ENCODE peak calls at places on chromosomes 6 and 20, in seven cellular contexts. C is activated CD8-positive, alpha-beta memory T cell treated with anti-CD3 and anti-CD28 coated beads, Interleukin-2, amount 10 ng/mL, durations not matched to agents 7 days and 5 days; A is naive thymus-derived CD4-positive, alpha-beta T cell; E is Right ventricle myocardium inferior; W is MM.1S; M is activated naive CD8-positive, alpha-beta T cell treated with anti-CD3 and anti-CD28 coated beads, Interleukin-2, amount 50 U/mL, for 16 hours; S is pancreas. L is an unnamed sample.

GRCh38 chr20:8244637-8245036 is 112.6 kb downstream of the PLCB1 start:
- DNase-seq in C (no peak), A (no peak), E (no peak), W (no peak), M (no peak), S (no peak), L (no peak)

GRCh38 chr6:132231121-132231520 is 170.2 kb downstream of the MOXD1 start:
- DNase-seq in C (no peak), A (no peak), E (no peak), W (no peak), M (no peak), S (no peak), L (no peak)

GRCh38 chr6:18388942-18389341 is 1.8 kb downstream of the RNF144B start:
- DNase-seq in C (no peak), A (no peak), E (no peak), W (no peak), M (no peak), S (no peak), L (no peak)

GRCh38 chr6:161233986-161234620 is 39.8 kb downstream of the AGPAT4 start:
- DNase-seq in C (no peak), A (no peak), E (no peak), W (no peak), M (no peak), S (no peak), L (no peak)

GRCh38 chr6:134519456-134519855 is 201.5 kb upstream of the SGK1 start:
- DNase-seq in C (peak; percentile 68), A (no peak), E (peak; percentile 79), W (no peak), M (no peak), S (no peak), L (peak; percentile 28)

GRCh38 chr20:39825950-39826349 is 863.1 kb downstream of the MAFB start:
- DNase-seq in C (peak; percentile 41), A (no peak), E (no peak), W (no peak), M (no peak), S (no peak), L (no peak)

GRCh38 chr6:148840256-148840655 is 93.4 kb downstream of the UST start:
- DNase-seq in C (no peak), A (no peak), E (no peak), W (no peak), M (no peak), S (no peak), L (no peak)

GRCh38 chr6:83215131-83216047 is 22.2 kb downstream of the RWDD2A start:
- DNase-seq in C (peak; percentile 78), A (peak; percentile 8), E (no peak), W (peak; percentile 67), M (no peak), S (no peak), L (peak; percentile 85)

GRCh38 chr6:45714795-45715507 is 300.7 kb downstream of the CLIC5 start:
- DNase-seq in C (peak; percentile 71), A (no peak), E (no peak), W (peak; percentile 86), M (no peak), S (no peak), L (peak; percentile 73)

GRCh38 chr20:32536861-32537656 is 48.1 kb downstream of the NOL4L start:
- DNase-seq in C (peak; percentile 89), A (peak; percentile 48), E (peak; percentile 73), W (peak; percentile 82), M (no peak), S (peak; percentile 91), L (peak; percentile 54)

GRCh38 chr20:41649489-41649888 is 31.3 kb upstream of the CHD6 start:
- DNase-seq in C (no peak), A (no peak), E (no peak), W (peak; percentile 70), M (no peak), S (no peak), L (peak; percentile 36)

GRCh38 chr20:64161595-64162238 is 2.5 kb upstream of the MYT1 start:
- DNase-seq in C (peak; percentile 52), A (no peak), E (peak; percentile 68), W (no peak), M (no peak), S (peak; percentile 71), L (no peak)